ENCODE peak calls at places on chromosome X, in five cellular contexts. V is activated T-cell treated with anti-CD3 and anti-CD28 coated beads for 24 hours; R is activated naive CD8-positive, alpha-beta T cell treated with anti-CD3 and anti-CD28 coated beads, Interleukin-2, amount 10 ng/mL, durations not matched to agents 7 days and 5 days; C is COR-L47; I is stimulated activated CD4-positive, alpha-beta T cell treated with anti-CD3 and anti-CD28 coated beads, Interleukin-4, amount 100 ng/mL, for 48 hours. B is an unnamed sample.
A peak's percentile ranks its signal among the peaks of the same experiment; 100 is the strongest.

GRCh38 chrX:63713510-63713909 is 71.5 kb downstream of the ARHGEF9 start:
- DNase-seq in R (no peak), C (no peak), I (no peak), V (no peak), B (peak; percentile 24)

GRCh38 chrX:21831496-21831895 is 7.9 kb upstream of the MBTPS2 start:
- DNase-seq in V (no peak), I (no peak), C (no peak), R (no peak), B (peak; percentile 40)

GRCh38 chrX:24343719-24344118 is 16.7 kb upstream of the SUPT20HL1 start:
- DNase-seq in V (no peak), I (no peak), R (no peak), C (no peak), B (no peak)

GRCh38 chrX:41734530-41734929 is 10.5 kb downstream of the GPR82 start:
- DNase-seq in R (no peak), V (no peak), I (no peak), C (no peak), B (peak; percentile 50)

GRCh38 chrX:111349934-111350333 is 62.1 kb downstream of the DCX start:
- DNase-seq in V (no peak), R (no peak), C (no peak), I (no peak), B (no peak)

GRCh38 chrX:9378980-9379696 is 85.7 kb upstream of the TBL1X start:
- DNase-seq in C (no peak), V (no peak), I (no peak), R (no peak), B (peak; percentile 54)

GRCh38 chrX:110317079-110317819 is 636 bp downstream of the AMMECR1 start:
- DNase-seq in C (no peak), R (peak; percentile 55), I (peak; percentile 3), V (peak; percentile 1), B (no peak)

GRCh38 chrX:155682834-155683233 is 70.1 kb upstream of the TMLHE start:
- DNase-seq in R (no peak), C (no peak), V (no peak), I (no peak), B (no peak)

GRCh38 chrX:151870603-151871002 is 42.1 kb upstream of the MAGEA4 start:
- DNase-seq in I (no peak), R (no peak), V (no peak), C (no peak), B (peak; percentile 62)

GRCh38 chrX:118528089-118528753 is 32.6 kb downstream of the DOCK11 start:
- DNase-seq in V (peak; percentile 32), C (no peak), I (peak; percentile 35), R (peak; percentile 60), B (no peak)

B was measured in choroid plexus epithelial cell.